ENCODE peak calls at places on chromosomes 12 and 14, in five cellular contexts. M is stimulated activated CD4-positive, alpha-beta T cell treated with anti-CD3 and anti-CD28 coated beads, Interleukin-4, amount 100 ng/mL, for 4 hours; O is activated CD4-positive, alpha-beta T cell treated with anti-CD3 and anti-CD28 coated beads for 1 hour; F is prostate gland; U is astrocyte of the hippocampus. Y is an unnamed sample.

GRCh38 chr12:7369274-7369729 is 65.4 kb downstream of the ACSM4 start:
- DNase-seq in M (no peak), F (no peak), O (no peak), U (no peak), Y (no peak)

GRCh38 chr14:20247651-20248246 is 8.7 kb downstream of the OR11H4 start:
- DNase-seq in U (no peak), O (no peak), F (no peak), M (no peak), Y (no peak)

GRCh38 chr12:107379852-107380567 is 286.7 kb upstream of the CRY1 start:
- DNase-seq in F (peak; percentile 59), U (peak; percentile 70), M (no peak), O (no peak), Y (no peak)

GRCh38 chr12:78406213-78406612 is 458.4 kb upstream of the SYT1 start:
- DNase-seq in O (no peak), M (no peak), U (no peak), F (no peak), Y (no peak)

GRCh38 chr14:37262649-37263048 is 64.9 kb downstream of the MIPOL1 start:
- DNase-seq in O (no peak), U (no peak), F (no peak), M (no peak), Y (no peak)

GRCh38 chr14:75501080-75501479 is 21.2 kb upstream of the BATF start:
- DNase-seq in U (peak; percentile 23), O (no peak), M (no peak), F (no peak), Y (no peak)

GRCh38 chr14:30443368-30444007 is 115.5 kb upstream of the G2E3 start:
- DNase-seq in M (no peak), U (peak; percentile 78), O (no peak), F (no peak), Y (no peak)

GRCh38 chr14:82667501-82667900 is 1133.8 kb upstream of the SEL1L start:
- DNase-seq in F (peak; percentile 55), M (no peak), U (no peak), O (no peak), Y (no peak)

GRCh38 chr12:108911915-108912314 is 32.0 kb downstream of the DAO start:
- DNase-seq in O (no peak), F (peak; percentile 8), U (no peak), M (no peak), Y (no peak)

GRCh38 chr12:127516467-127516866 is 750.5 kb upstream of the TMEM132C start:
- DNase-seq in F (no peak), M (no peak), O (no peak), U (peak; percentile 20), Y (no peak)

GRCh38 chr12:116739381-116739887 is 1.3 kb downstream of the RNFT2 start:
- DNase-seq in U (no peak), M (no peak), F (no peak), O (no peak), Y (no peak)

GRCh38 chr12:94941440-94941862 is 62.0 kb downstream of the NDUFA12 start:
- DNase-seq in O (peak; percentile 8), M (no peak), U (peak; percentile 55), F (no peak), Y (no peak)

GRCh38 chr14:87896393-87897380 is 96.3 kb downstream of the GALC start:
- DNase-seq in O (no peak), M (no peak), U (peak; percentile 74), F (no peak), Y (no peak)

GRCh38 chr12:119642986-119643385 is 24.9 kb upstream of the PRKAB1 start:
- DNase-seq in M (no peak), U (no peak), O (no peak), F (no peak), Y (no peak)

GRCh38 chr12:52627395-52628110 is 9.2 kb upstream of the KRT73 start:
- DNase-seq in U (no peak), O (no peak), M (no peak), F (no peak), Y (no peak)

GRCh38 chr14:84770030-84770429 is 759.9 kb upstream of the FLRT2 start:
- DNase-seq in U (no peak), O (no peak), M (no peak), F (no peak), Y (no peak)

GRCh38 chr12:97112161-97112560 is 205.1 kb downstream of the NEDD1 start:
- DNase-seq in M (no peak), U (peak; percentile 58), O (no peak), F (no peak), Y (no peak)

GRCh38 chr14:103422981-103423600 is 37.9 kb downstream of the MARK3 start:
- DNase-seq in U (peak; percentile 81), O (no peak), M (no peak), F (no peak), Y (no peak)

GRCh38 chr14:90256354-90257131 is at the start of gene PSMC1:
- DNase-seq in F (peak; percentile 85), O (peak; percentile 79), M (peak; percentile 77), U (peak; percentile 96), Y (peak; percentile 76)

GRCh38 chr14:101072531-101072930 is 169.0 kb upstream of the RTL1 start:
- DNase-seq in F (no peak), O (no peak), M (no peak), U (no peak), Y (peak; percentile 5)

GRCh38 chr12:98814254-98814653 is 169.2 kb downstream of the APAF1 start:
- DNase-seq in O (no peak), F (no peak), M (no peak), U (peak; percentile 55), Y (no peak)

GRCh38 chr12:22255097-22255496 is 79.4 kb downstream of the ST8SIA1 start:
- DNase-seq in U (peak; percentile 69), F (no peak), M (no peak), O (no peak), Y (no peak)

GRCh38 chr12:19546611-19547162 is 107.4 kb downstream of the AEBP2 start:
- DNase-seq in F (peak; percentile 24), O (no peak), U (peak; percentile 47), M (no peak), Y (no peak)

GRCh38 chr14:99707420-99707819 is 23.3 kb downstream of the CYP46A1 start:
- DNase-seq in U (no peak), F (no peak), O (no peak), M (no peak), Y (no peak)

GRCh38 chr14:69708586-69709169 is 58.3 kb upstream of the SRSF5 start:
- DNase-seq in U (peak; percentile 38), O (no peak), M (peak; percentile 23), F (no peak), Y (no peak)

GRCh38 chr12:110077769-110078168 is 29.4 kb upstream of the C12orf76 start:
- DNase-seq in U (no peak), F (no peak), O (no peak), M (no peak), Y (no peak)

GRCh38 chr14:66070542-66071319 is 415.4 kb upstream of the CCDC196 start:
- DNase-seq in F (no peak), U (peak; percentile 44), M (peak; percentile 69), O (peak; percentile 52), Y (peak; percentile 48)

GRCh38 chr14:99568567-99569560 is 35.1 kb downstream of the CCDC85C start:
- DNase-seq in F (peak; percentile 65), U (peak; percentile 74), M (no peak), O (no peak), Y (no peak)

Y was measured in activated B cell treated with CpG ODN at 0.5 μM for 24 hours.